ENCODE peak calls at places on chromosomes 11 and 22, in six cellular contexts. One of them, this sample, is unnamed.

GRCh38 chr11:88538088-88538487 is 200.6 kb upstream of the CTSC start:
- DNase-seq in H9: no peak
- DNase-seq in IMR-90: peak
- DNase-seq in neuronal stem cell: no peak
- DNase-seq in mesenchymal stem cell: peak
- DNase-seq in H1: no peak
- DNase-seq in this sample: no peak

GRCh38 chr11:65278351-65278750 is 16.6 kb downstream of the POLA2 start:
- DNase-seq in H9: no peak
- DNase-seq in IMR-90: no peak
- DNase-seq in neuronal stem cell: no peak
- DNase-seq in mesenchymal stem cell: no peak
- DNase-seq in H1: no peak
- DNase-seq in this sample: peak

GRCh38 chr11:89583580-89583979 is 92.4 kb upstream of the NOX4 start:
- DNase-seq in H9: no peak
- DNase-seq in IMR-90: no peak
- DNase-seq in neuronal stem cell: no peak
- DNase-seq in mesenchymal stem cell: no peak
- DNase-seq in H1: no peak
- DNase-seq in this sample: no peak

GRCh38 chr22:23822101-23822671 is 16.6 kb downstream of the DERL3 start:
- DNase-seq in H9: no peak
- DNase-seq in IMR-90: no peak
- DNase-seq in neuronal stem cell: no peak
- DNase-seq in mesenchymal stem cell: no peak
- DNase-seq in H1: no peak
- DNase-seq in this sample: no peak

GRCh38 chr22:31228425-31228824 is 16.3 kb downstream of the LIMK2 start:
- DNase-seq in H9: no peak
- DNase-seq in IMR-90: no peak
- DNase-seq in neuronal stem cell: no peak
- DNase-seq in mesenchymal stem cell: no peak
- DNase-seq in H1: no peak
- DNase-seq in this sample: no peak

GRCh38 chr11:19164881-19165280 is 36.9 kb downstream of the CSRP3 start:
- DNase-seq in H9: no peak
- DNase-seq in IMR-90: no peak
- DNase-seq in neuronal stem cell: no peak
- DNase-seq in mesenchymal stem cell: no peak
- DNase-seq in H1: no peak
- DNase-seq in this sample: no peak

GRCh38 chr11:19711911-19712280 is 741 bp upstream of the NAV2 start:
- DNase-seq in H9: peak
- DNase-seq in IMR-90: no peak
- DNase-seq in neuronal stem cell: no peak
- DNase-seq in mesenchymal stem cell: no peak
- DNase-seq in H1: no peak
- DNase-seq in this sample: no peak

GRCh38 chr11:69892237-69892985 is 73.2 kb upstream of the FGF3 start:
- DNase-seq in H9: peak
- DNase-seq in IMR-90: no peak
- DNase-seq in neuronal stem cell: no peak
- DNase-seq in mesenchymal stem cell: peak
- DNase-seq in H1: peak
- DNase-seq in this sample: peak

GRCh38 chr22:17366830-17367229 is 2.4 kb upstream of the CECR2 start:
- DNase-seq in H9: peak
- DNase-seq in IMR-90: no peak
- DNase-seq in neuronal stem cell: peak
- DNase-seq in mesenchymal stem cell: no peak
- DNase-seq in H1: peak
- DNase-seq in this sample: peak

GRCh38 chr22:33000342-33001280 is 57.6 kb downstream of the SYN3 start:
- DNase-seq in H9: peak
- DNase-seq in IMR-90: peak
- DNase-seq in neuronal stem cell: peak
- DNase-seq in mesenchymal stem cell: peak
- DNase-seq in H1: peak
- DNase-seq in this sample: peak

GRCh38 chr11:93143800-93144199 is 54.0 kb downstream of the SLC36A4 start:
- DNase-seq in H9: no peak
- DNase-seq in IMR-90: peak
- DNase-seq in neuronal stem cell: no peak
- DNase-seq in mesenchymal stem cell: peak
- DNase-seq in H1: no peak
- DNase-seq in this sample: no peak

GRCh38 chr11:134660416-134660815 is 248.4 kb upstream of the B3GAT1 start:
- DNase-seq in H9: no peak
- DNase-seq in IMR-90: no peak
- DNase-seq in neuronal stem cell: no peak
- DNase-seq in mesenchymal stem cell: no peak
- DNase-seq in H1: no peak
- DNase-seq in this sample: no peak

GRCh38 chr11:26901162-26901561 is 92.8 kb upstream of the FIBIN start:
- DNase-seq in H9: no peak
- DNase-seq in IMR-90: no peak
- DNase-seq in neuronal stem cell: no peak
- DNase-seq in mesenchymal stem cell: no peak
- DNase-seq in H1: no peak
- DNase-seq in this sample: no peak

GRCh38 chr22:23837911-23838685 is 708 bp downstream of the DERL3 start:
- DNase-seq in H9: peak
- DNase-seq in IMR-90: no peak
- DNase-seq in neuronal stem cell: no peak
- DNase-seq in mesenchymal stem cell: no peak
- DNase-seq in H1: peak
- DNase-seq in this sample: peak

GRCh38 chr11:23723861-23724260 is 773.0 kb upstream of the LUZP2 start:
- DNase-seq in H9: no peak
- DNase-seq in IMR-90: peak
- DNase-seq in neuronal stem cell: no peak
- DNase-seq in mesenchymal stem cell: no peak
- DNase-seq in H1: no peak
- DNase-seq in this sample: no peak

GRCh38 chr11:120819003-120819402 is 204.9 kb upstream of the TBCEL start:
- DNase-seq in H9: no peak
- DNase-seq in IMR-90: no peak
- DNase-seq in neuronal stem cell: no peak
- DNase-seq in mesenchymal stem cell: no peak
- DNase-seq in H1: no peak
- DNase-seq in this sample: no peak

GRCh38 chr11:33987975-33988580 is 63.5 kb upstream of the CAPRIN1 start:
- DNase-seq in H9: peak
- DNase-seq in IMR-90: peak
- DNase-seq in neuronal stem cell: peak
- DNase-seq in mesenchymal stem cell: peak
- DNase-seq in H1: peak
- DNase-seq in this sample: peak

GRCh38 chr11:17280494-17281127 is 4.1 kb downstream of the NUCB2 start:
- DNase-seq in H9: no peak
- DNase-seq in IMR-90: peak
- DNase-seq in neuronal stem cell: no peak
- DNase-seq in mesenchymal stem cell: no peak
- DNase-seq in H1: no peak
- DNase-seq in this sample: no peak

GRCh38 chr11:17276236-17277023 is at the start of gene NUCB2:
- DNase-seq in H9: peak
- DNase-seq in IMR-90: peak
- DNase-seq in neuronal stem cell: peak
- DNase-seq in mesenchymal stem cell: peak
- DNase-seq in H1: peak
- DNase-seq in this sample: peak

GRCh38 chr11:17275376-17276235 is 933 bp upstream of the NUCB2 start:
- DNase-seq in H9: no peak
- DNase-seq in IMR-90: no peak
- DNase-seq in neuronal stem cell: no peak
- DNase-seq in mesenchymal stem cell: no peak
- DNase-seq in H1: no peak
- DNase-seq in this sample: no peak

GRCh38 chr11:17273668-17274321 is 2.7 kb upstream of the NUCB2 start:
- DNase-seq in H9: peak
- DNase-seq in IMR-90: no peak
- DNase-seq in neuronal stem cell: no peak
- DNase-seq in mesenchymal stem cell: no peak
- DNase-seq in H1: peak
- DNase-seq in this sample: peak

GRCh38 chr11:17277024-17277584 is 565 bp downstream of the NUCB2 start:
- DNase-seq in H9: no peak
- DNase-seq in IMR-90: peak
- DNase-seq in neuronal stem cell: no peak
- DNase-seq in mesenchymal stem cell: peak
- DNase-seq in H1: no peak
- DNase-seq in this sample: peak
- H2BK5ac ChIP-seq in H9: no peak
- H2BK5ac ChIP-seq in IMR-90: peak
- H2BK5ac ChIP-seq in neuronal stem cell: peak
- H2BK5ac ChIP-seq in mesenchymal stem cell: peak
- H2BK5ac ChIP-seq in H1: no peak
- H2BK5ac ChIP-seq in this sample: no peak

GRCh38 chr22:45042263-45042662 is 32.5 kb upstream of the PHF21B start:
- DNase-seq in H9: no peak
- DNase-seq in IMR-90: no peak
- DNase-seq in neuronal stem cell: no peak
- DNase-seq in mesenchymal stem cell: no peak
- DNase-seq in H1: no peak
- DNase-seq in this sample: no peak

DNA sequence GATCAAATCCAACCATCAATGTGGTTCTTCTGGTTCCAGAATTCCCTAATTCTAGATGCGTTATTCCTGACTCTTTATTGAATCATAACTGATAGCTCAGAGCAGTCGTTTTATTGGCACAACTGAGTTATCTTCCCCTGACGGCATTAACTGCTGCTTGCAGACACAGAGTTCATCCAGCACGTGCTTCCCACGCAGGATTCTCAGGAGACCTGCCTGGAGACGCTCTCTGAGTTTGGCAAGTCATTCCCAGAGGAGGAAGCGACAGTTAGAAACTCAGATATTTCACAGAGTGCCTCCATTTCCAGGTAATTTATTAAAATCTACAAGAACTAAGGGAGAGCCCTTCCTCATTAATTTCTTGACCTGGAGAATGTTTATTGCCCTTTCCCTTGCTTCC is 35.4 kb upstream of the PHF21B start:
- DNase-seq in H9: no peak
- DNase-seq in IMR-90: no peak
- DNase-seq in neuronal stem cell: no peak
- DNase-seq in mesenchymal stem cell: no peak
- DNase-seq in H1: no peak
- DNase-seq in this sample: no peak
- H2BK15ac ChIP-seq in H9: no peak
- H2BK15ac ChIP-seq in IMR-90: no peak
- H2BK15ac ChIP-seq in neuronal stem cell: no peak
- H2BK15ac ChIP-seq in mesenchymal stem cell: no peak
- H2BK15ac ChIP-seq in H1: no peak
- H2BK15ac ChIP-seq in this sample: no peak

GRCh38 chr22:34973016-34973415 is 92.9 kb upstream of the ISX start:
- DNase-seq in H9: no peak
- DNase-seq in IMR-90: no peak
- DNase-seq in neuronal stem cell: no peak
- DNase-seq in mesenchymal stem cell: no peak
- DNase-seq in H1: no peak
- DNase-seq in this sample: peak
- H2BK5ac ChIP-seq in H9: no peak
- H2BK5ac ChIP-seq in IMR-90: no peak
- H2BK5ac ChIP-seq in neuronal stem cell: no peak
- H2BK5ac ChIP-seq in mesenchymal stem cell: no peak
- H2BK5ac ChIP-seq in H1: peak
- H2BK5ac ChIP-seq in this sample: peak

DNA sequence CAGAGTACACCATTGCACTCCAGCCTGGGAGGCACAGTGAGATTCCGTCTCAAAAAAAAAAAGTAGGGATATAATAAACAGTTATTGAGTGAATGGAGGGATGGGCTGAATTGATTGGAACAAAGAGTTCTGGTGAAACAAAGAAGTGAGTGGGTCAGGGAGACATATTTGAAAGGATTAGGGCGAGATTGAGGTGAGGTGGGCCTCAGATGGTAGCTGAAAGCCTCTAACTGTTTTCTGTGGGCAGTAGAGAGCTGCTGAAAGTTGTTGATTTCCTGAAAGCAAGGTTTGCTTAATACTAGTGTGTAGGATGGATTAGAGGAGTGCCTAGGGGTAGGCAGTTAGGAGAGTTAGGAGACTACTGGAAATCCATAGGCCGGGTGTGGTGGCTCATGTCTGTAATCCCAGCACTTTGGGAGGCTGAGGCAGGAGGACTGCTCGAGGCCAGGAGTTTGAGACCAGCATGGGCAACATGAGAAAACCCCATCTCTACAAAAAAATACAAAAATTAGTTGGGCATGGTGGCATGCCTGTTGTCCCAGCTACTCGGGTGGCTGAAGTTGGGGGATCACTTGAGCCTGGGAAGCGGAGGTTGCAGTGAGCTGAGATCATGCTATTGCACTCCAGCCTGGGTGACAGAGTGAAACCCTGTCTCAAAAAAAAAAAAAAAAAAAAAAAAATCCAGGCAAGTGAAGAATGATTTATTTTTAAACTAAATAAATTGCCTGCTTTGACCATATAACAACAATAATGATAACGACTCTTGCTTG is 41.4 kb upstream of the PTPRJ start:
- DNase-seq in H9: no peak
- DNase-seq in IMR-90: no peak
- DNase-seq in neuronal stem cell: no peak
- DNase-seq in mesenchymal stem cell: no peak
- DNase-seq in H1: no peak
- DNase-seq in this sample: no peak
- H2BK15ac ChIP-seq in H9: no peak
- H2BK15ac ChIP-seq in IMR-90: peak
- H2BK15ac ChIP-seq in neuronal stem cell: no peak
- H2BK15ac ChIP-seq in mesenchymal stem cell: no peak
- H2BK15ac ChIP-seq in H1: no peak
- H2BK15ac ChIP-seq in this sample: no peak

This sample was measured in mesendoderm.